ENCODE peak calls at places on chromosomes 16 and 17, in four cellular contexts. X, G, S and E are unnamed samples.

GRCh38 chr17:27529230-27529796 is 73.1 kb downstream of the KSR1 start:
- DNase-seq in X (no peak), G (no peak), S (no peak), E (no peak)

GRCh38 chr16:68802190-68802589 is 41.1 kb upstream of the TANGO6 start:
- DNase-seq in S (no peak), G (peak; percentile 13), X (no peak), E (no peak)

GRCh38 chr16:11098601-11099377 is 154.4 kb downstream of the CLEC16A start:
- DNase-seq in S (no peak), X (no peak), G (no peak), E (no peak)

GRCh38 chr17:74999523-74999922 is 12.1 kb downstream of the CDR2L start:
- DNase-seq in X (no peak), G (no peak), S (no peak), E (no peak)

GRCh38 chr16:7602424-7602935 is 269.8 kb downstream of the RBFOX1 start:
- DNase-seq in S (no peak), X (no peak), G (no peak), E (no peak)

GRCh38 chr16:19701091-19701490 is 16.9 kb downstream of the KNOP1 start:
- DNase-seq in X (no peak), S (no peak), G (peak; percentile 43), E (no peak)

GRCh38 chr16:84673561-84673960 is 25.2 kb downstream of the KLHL36 start:
- DNase-seq in S (no peak), G (no peak), X (no peak), E (no peak)

GRCh38 chr16:60031751-60032150 is 1297.6 kb upstream of the GOT2 start:
- DNase-seq in G (no peak), X (no peak), S (no peak), E (no peak)

GRCh38 chr16:22352726-22353125 is 21.7 kb downstream of the CDR2 start:
- DNase-seq in G (peak; percentile 5), S (no peak), X (no peak), E (no peak)

GRCh38 chr17:42347198-42347597 is 41.0 kb downstream of the STAT3 start:
- DNase-seq in S (no peak), X (peak; percentile 22), G (peak; percentile 91), E (no peak)

GRCh38 chr16:57688987-57689771 is 5.4 kb upstream of the DRC7 start:
- DNase-seq in G (no peak), X (no peak), S (no peak), E (no peak)

GRCh38 chr17:47323382-47324223 is at the start of gene EFCAB13:
- DNase-seq in X (no peak), G (peak; percentile 90), S (peak; percentile 98), E (peak; percentile 54)

GRCh38 chr17:45940826-45941225 is 46.5 kb downstream of the MAPT start:
- DNase-seq in X (no peak), G (no peak), S (no peak), E (no peak)

GRCh38 chr16:68778551-68779231 is 41.6 kb downstream of the CDH1 start:
- DNase-seq in G (no peak), S (peak; percentile 91), X (no peak), E (no peak)

GRCh38 chr17:57900991-57901743 is 51.3 kb upstream of the MRPS23 start:
- DNase-seq in X (no peak), S (no peak), G (no peak), E (no peak)

GRCh38 chr17:21285164-21286065 is 904 bp downstream of the MAP2K3 start:
- DNase-seq in G (peak; percentile 78), X (no peak), S (no peak), E (no peak)

GRCh38 chr17:19578545-19578944 is 44.9 kb downstream of the SLC47A1 start:
- DNase-seq in G (peak; percentile 49), X (no peak), S (no peak), E (no peak)

GRCh38 chr17:67467500-67468481 is 90.7 kb downstream of the PITPNC1 start:
- DNase-seq in S (no peak), G (no peak), X (no peak), E (no peak)

GRCh38 chr17:41537614-41537954 is 9.5 kb upstream of the KRT19 start:
- DNase-seq in X (no peak), G (no peak), S (no peak), E (no peak)

GRCh38 chr17:67244621-67245072 is 349 bp downstream of the HELZ start:
- DNase-seq in S (no peak), X (no peak), G (no peak), E (no peak)

GRCh38 chr17:57412520-57413096 is 156.3 kb downstream of the MSI2 start:
- DNase-seq in X (no peak), G (no peak), S (no peak), E (no peak)

GRCh38 chr17:28861393-28862203 is 6.8 kb downstream of the ERAL1 start:
- DNase-seq in X (no peak), S (peak; percentile 67), G (no peak), E (no peak)

GRCh38 chr16:11413907-11414595 is 68.8 kb downstream of the RMI2 start:
- DNase-seq in S (no peak), X (no peak), G (no peak), E (no peak)

GRCh38 chr16:66475232-66475631 is 48.1 kb downstream of the BEAN1 start:
- DNase-seq in X (no peak), S (no peak), G (no peak), E (no peak)

GRCh38 chr16:20899503-20900298 is 457 bp downstream of the DCUN1D3 start:
- DNase-seq in G (peak; percentile 48), X (no peak), S (no peak), E (no peak)

GRCh38 chr17:65627892-65628622 is 66.6 kb upstream of the AXIN2 start:
- DNase-seq in S (no peak), G (peak; percentile 76), X (no peak), E (no peak)

GRCh38 chr17:73705594-73705993 is 61.3 kb upstream of the SDK2 start:
- DNase-seq in S (no peak), X (no peak), G (peak; percentile 79), E (no peak)

GRCh38 chr17:2177235-2177811 is 122.4 kb downstream of the HIC1 start:
- DNase-seq in G (peak; percentile 30), S (no peak), X (no peak), E (no peak)

GRCh38 chr17:2179615-2180295 is 123.8 kb downstream of the SMG6 start:
- DNase-seq in S (no peak), G (peak; percentile 94), X (no peak), E (no peak)

GRCh38 chr17:2176484-2177175 is 121.7 kb downstream of the HIC1 start:
- DNase-seq in G (no peak), S (no peak), X (no peak), E (no peak)

GRCh38 chr17:2180768-2181167 is 122.8 kb downstream of the SMG6 start:
- DNase-seq in X (no peak), G (no peak), S (no peak), E (no peak)

DNA sequence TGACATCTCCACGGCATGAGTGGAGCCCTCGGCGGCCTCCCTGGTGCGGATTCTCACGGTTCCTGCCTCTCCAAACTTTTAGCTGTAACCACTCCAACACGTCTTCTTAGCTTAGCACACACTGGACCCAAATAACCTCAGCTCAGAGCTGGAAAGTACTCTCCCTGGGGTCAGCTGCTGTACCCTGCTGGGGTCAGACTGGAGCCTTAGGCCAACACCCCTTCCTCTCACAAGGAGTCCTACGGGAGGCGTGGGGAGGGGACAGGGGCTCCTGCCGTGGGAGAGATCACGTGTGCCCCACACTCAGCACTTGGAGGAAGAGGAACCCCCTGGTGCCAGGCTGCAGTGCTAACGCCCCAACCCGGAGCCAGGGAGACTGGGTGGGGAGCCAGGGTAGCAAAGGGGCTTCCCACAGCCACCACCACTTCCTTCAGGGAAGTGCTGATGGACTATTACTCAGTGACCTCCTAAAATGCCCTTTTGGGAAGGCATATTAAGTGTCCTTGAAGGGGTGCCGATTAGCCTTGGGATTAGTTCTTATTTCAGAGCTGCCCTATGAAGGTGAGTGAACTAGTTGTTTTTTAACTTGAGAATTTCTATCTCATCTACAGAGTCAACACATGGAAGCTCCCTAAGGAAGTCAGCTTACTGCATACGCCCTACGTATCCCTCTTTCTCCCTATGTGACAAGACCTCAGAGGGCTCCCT is 124.0 kb downstream of the HIC1 start:
- DNase-seq in G (peak; percentile 29), X (no peak), S (no peak), E (no peak)
- H3K9ac ChIP-seq in G (peak overlapping the region; percentile 75), X (no peak overlapping the region), S (no peak overlapping the region), E (no peak overlapping the region)

GRCh38 chr16:28985206-28985605 is 354 bp downstream of the LAT start:
- DNase-seq in S (no peak), G (no peak), X (no peak), E (no peak)
- H3K9ac ChIP-seq in S (no peak overlapping the region), G (no peak overlapping the region), X (no peak overlapping the region), E (no peak overlapping the region)

DNA sequence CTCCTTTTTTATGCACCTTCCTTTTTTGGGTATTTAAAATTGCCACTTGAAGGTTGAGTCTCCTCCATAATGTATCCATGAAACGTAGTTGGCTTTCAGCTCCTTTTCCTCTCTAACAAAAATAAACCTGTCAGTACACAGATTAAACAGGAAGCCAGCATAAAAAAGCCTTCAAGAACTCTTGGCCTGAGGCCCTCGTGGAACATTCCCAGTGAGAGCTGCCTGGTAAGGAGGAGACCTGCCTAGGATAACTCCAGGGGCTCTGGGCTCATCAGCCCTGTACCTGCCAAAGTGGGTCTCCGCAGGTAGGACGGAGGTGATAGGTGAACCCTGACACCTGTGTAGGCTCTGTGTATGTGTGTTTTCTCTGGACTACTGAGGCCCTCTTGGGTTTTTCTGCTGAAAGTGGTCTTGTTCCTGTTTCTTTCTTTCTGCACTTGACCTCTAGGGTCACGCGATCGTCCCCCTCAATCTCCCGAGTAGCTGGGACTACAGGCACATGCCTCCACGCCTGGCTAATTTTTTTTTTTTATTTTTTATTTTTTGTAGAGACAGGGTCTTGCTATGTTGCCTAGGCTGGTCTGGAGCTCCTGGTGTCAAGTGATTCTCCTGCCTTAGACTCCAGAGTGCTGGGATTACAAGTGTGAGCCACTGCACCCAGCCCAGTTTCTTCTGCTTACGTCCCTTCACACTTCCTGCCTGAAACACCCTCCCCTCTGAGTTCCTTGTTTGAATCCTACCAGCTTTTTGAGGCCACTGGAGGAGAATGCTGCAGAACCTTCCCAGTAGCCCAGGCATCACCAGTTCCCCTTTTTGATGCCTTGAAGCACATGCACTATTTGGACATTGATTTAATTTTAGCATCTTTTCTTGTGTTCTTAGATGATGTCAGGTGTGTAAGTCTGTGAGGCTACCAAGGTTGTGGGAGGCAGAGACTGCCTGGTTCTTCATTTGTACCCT is 9.8 kb downstream of the PGS1 start:
- DNase-seq in G (no peak), S (no peak), X (no peak), E (no peak)
- H3K9ac ChIP-seq in G (no peak overlapping the region), S (no peak overlapping the region), X (no peak overlapping the region), E (peak overlapping the region; percentile 77)

GRCh38 chr16:2190002-2190658 is 6.3 kb downstream of the CASKIN1 start:
- DNase-seq in S (no peak), X (no peak), G (no peak), E (no peak)
- H3K9ac ChIP-seq in S (no peak overlapping the region), X (no peak overlapping the region), G (no peak overlapping the region), E (no peak overlapping the region)

DNA sequence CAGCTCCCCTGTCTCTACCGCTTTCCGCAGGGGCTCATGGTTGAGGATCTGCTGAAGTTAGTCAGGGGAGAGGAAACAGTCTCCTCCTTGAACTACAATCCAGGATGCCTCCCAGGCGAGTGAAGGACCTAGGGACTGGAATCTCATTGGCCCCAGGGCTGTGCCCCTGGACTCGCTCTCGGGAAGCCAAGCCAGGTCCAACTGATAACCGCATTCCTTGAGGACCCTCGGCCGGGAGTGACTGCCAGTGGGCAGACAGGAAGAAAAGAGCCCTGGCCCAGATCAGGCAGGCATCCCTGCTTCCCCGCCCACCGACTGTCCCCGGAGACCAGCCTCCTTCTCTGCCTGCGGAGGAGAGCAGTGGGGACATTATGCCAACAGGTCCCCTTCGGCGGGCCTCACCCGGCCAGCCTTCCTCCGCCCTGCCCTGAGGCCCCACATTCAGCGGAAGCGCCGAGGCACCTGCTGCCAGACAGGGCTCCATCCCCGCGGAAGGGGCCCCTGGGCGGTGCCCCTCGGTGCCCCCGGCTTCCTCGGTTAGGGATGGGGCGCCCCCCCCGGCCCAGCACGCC is 776 bp downstream of the LRRC75A start:
- DNase-seq in X (no peak), S (peak; percentile 64), G (no peak), E (no peak)
- H3K9ac ChIP-seq in X (peak overlapping the region; percentile 33), S (no peak overlapping the region), G (no peak overlapping the region), E (no peak overlapping the region)

GRCh38 chr17:8109669-8110455 is 8.5 kb downstream of the ALOXE3 start:
- DNase-seq in X (no peak), G (peak; percentile 61), S (peak; percentile 92), E (no peak)
- H3K9ac ChIP-seq in X (no peak overlapping the region), G (no peak overlapping the region), S (peak overlapping the region; percentile 21), E (no peak overlapping the region)